ENCODE peak calls at places on chromosomes 1 and 21, in five cellular contexts. Y is K562, Z is WTC11, S is HCT116, W is GM12878. D is an unnamed sample.

GRCh38 chr1:43932786-43933385 is 715 bp upstream of the ARTN start:
- DNase-seq in Y (no peak), Z (no peak), S (no peak), W (no peak), D (no peak)

GRCh38 chr1:47738560-47739182 is 258.5 kb downstream of the TRABD2B start:
- DNase-seq in Y (peak), Z (peak), S (no peak), W (no peak), D (peak)

GRCh38 chr1:15684042-15684461 is at the start of gene PLEKHM2:
- DNase-seq in Y (peak), Z (no peak), S (no peak), W (no peak), D (peak)

GRCh38 chr1:224510880-224511645 is 76.5 kb upstream of the WDR26 start:
- DNase-seq in Y (peak), Z (no peak), S (no peak), W (no peak), D (no peak)

GRCh38 chr1:203038891-203039608 is 12.8 kb downstream of the PPFIA4 start:
- DNase-seq in Y (peak), Z (peak), S (no peak), W (no peak), D (peak)

GRCh38 chr1:234780112-234780511 is 170.1 kb upstream of the IRF2BP2 start:
- DNase-seq in Y (no peak), Z (no peak), S (no peak), W (no peak), D (no peak)

GRCh38 chr1:94258873-94259331 is 21.5 kb upstream of the ARHGAP29 start:
- DNase-seq in Y (no peak), Z (no peak), S (peak), W (no peak), D (no peak)

GRCh38 chr21:37984416-37984815 is 68.2 kb upstream of the KCNJ6 start:
- DNase-seq in Y (no peak), Z (no peak), S (no peak), W (no peak), D (no peak)

GRCh38 chr1:147837845-147838363 is 64.7 kb upstream of the GJA8 start:
- DNase-seq in Y (no peak), Z (no peak), S (no peak), W (no peak), D (no peak)

GRCh38 chr21:31729622-31730343 is 2.1 kb downstream of the SCAF4 start:
- DNase-seq in Y (no peak), Z (no peak), S (no peak), W (no peak), D (no peak)

GRCh38 chr21:38965910-38966504 is 160.3 kb downstream of the ETS2 start:
- DNase-seq in Y (peak), Z (peak), S (no peak), W (no peak), D (no peak)

GRCh38 chr1:117061986-117062415 is 1.9 kb downstream of the TTF2 start:
- DNase-seq in Y (peak), Z (no peak), S (no peak), W (peak), D (no peak)

GRCh38 chr1:219651993-219652392 is 39.1 kb upstream of the ZC3H11B start:
- DNase-seq in Y (no peak), Z (no peak), S (no peak), W (no peak), D (no peak)

GRCh38 chr1:236524142-236524891 is 535 bp downstream of the LGALS8 start:
- DNase-seq in Y (peak), Z (peak), S (peak), W (peak), D (no peak)

GRCh38 chr1:44034423-44034822 is 3.2 kb upstream of the SLC6A9 start:
- DNase-seq in Y (no peak), Z (no peak), S (no peak), W (no peak), D (no peak)

GRCh38 chr1:218467101-218467728 is 122.1 kb downstream of the TGFB2 start:
- DNase-seq in Y (no peak), Z (no peak), S (no peak), W (no peak), D (no peak)

GRCh38 chr1:48115835-48116234 is 106.7 kb upstream of the SLC5A9 start:
- DNase-seq in Y (no peak), Z (no peak), S (no peak), W (no peak), D (no peak)

GRCh38 chr21:32712641-32713040 is 15.2 kb downstream of the SYNJ1 start:
- DNase-seq in Y (no peak), Z (no peak), S (no peak), W (no peak), D (no peak)

GRCh38 chr1:11273595-11274234 is 717 bp downstream of the UBIAD1 start:
- DNase-seq in Y (peak), Z (no peak), S (no peak), W (no peak), D (no peak)

GRCh38 chr1:56435434-56436337 is 143.7 kb downstream of the PLPP3 start:
- DNase-seq in Y (no peak), Z (peak), S (no peak), W (no peak), D (no peak)

GRCh38 chr1:112581530-112582192 is 37.3 kb downstream of the ST7L start:
- DNase-seq in Y (no peak), Z (no peak), S (no peak), W (no peak), D (no peak)

GRCh38 chr1:236041899-236042618 is 22.8 kb downstream of the NID1 start:
- DNase-seq in Y (no peak), Z (no peak), S (no peak), W (no peak), D (no peak)

GRCh38 chr1:57270926-57271698 is 152.7 kb downstream of the DAB1 start:
- DNase-seq in Y (no peak), Z (no peak), S (no peak), W (no peak), D (no peak)

GRCh38 chr1:84402060-84402459 is 3.8 kb downstream of the DNASE2B start:
- DNase-seq in Y (no peak), Z (no peak), S (no peak), W (no peak), D (no peak)

GRCh38 chr1:51634618-51635017 is 17.7 kb downstream of the OSBPL9 start:
- DNase-seq in Y (no peak), Z (no peak), S (no peak), W (peak), D (no peak)

GRCh38 chr1:197984273-197984672 is 67.1 kb downstream of the LHX9 start:
- DNase-seq in Y (no peak), Z (no peak), S (no peak), W (no peak), D (no peak)

GRCh38 chr1:65478379-65479026 is 58.0 kb downstream of the LEPR start:
- DNase-seq in Y (no peak), Z (no peak), S (no peak), W (no peak), D (no peak)
- TF ChIP-seq SP1 in Y (no peak), Z (no peak), S (no peak), W (no peak), D (no peak)

DNA sequence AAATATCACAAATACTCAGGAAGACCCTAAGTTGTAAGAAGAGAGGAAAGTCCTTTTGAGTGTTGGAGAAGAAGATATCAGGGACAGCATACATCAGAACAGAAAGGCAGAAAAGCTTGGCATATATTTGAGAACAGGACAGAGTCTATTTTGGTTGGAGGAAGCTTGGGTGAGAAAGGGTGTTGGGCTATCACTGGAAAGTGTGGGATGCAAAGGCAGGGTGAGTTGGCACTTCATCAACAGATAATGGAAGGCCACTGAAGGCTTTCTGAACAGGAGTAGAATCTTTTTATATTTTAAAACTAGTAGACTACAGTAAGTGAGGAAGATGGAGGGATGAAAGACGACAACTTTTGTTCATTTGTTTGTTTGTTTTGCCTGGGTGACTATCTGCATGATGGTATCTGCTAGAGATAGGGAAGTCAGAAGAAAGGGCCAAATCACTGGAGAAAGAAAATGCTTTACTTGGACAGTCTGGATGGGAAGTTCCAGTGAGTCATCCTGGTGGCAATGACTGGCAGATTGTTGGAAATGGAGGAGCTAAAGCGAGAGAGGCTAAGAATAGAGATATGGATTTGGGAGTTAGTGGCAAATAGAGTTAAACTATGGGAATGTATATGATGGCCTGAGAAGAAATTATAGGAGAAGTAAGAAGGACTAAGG is 33.7 kb upstream of the KCNA2 start:
- DNase-seq in Y (no peak), Z (no peak), S (no peak), W (no peak), D (no peak)
- TF ChIP-seq SP1 in Y (no peak), Z (no peak), S (no peak), W (no peak), D (no peak)

DNA sequence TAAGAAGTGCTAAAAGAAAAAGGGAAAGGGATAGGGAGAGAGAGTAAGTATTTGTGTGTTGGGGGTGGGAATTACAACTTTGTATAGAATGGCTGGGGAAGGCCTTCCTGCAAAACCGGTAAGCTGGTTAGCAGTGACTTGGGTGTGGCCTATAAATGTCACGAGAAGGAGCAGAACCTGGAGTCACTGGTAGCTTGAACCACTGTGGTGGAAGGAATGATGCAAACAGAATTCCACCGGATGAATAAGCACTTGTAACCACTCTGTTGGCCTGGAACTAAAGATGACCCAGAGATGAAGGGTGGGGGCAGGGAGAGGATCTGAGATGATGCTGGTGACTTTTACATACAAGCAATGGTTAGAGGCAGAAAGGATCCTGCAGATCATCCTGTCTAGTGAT is 8.9 kb downstream of the XKR8 start:
- DNase-seq in Y (no peak), Z (no peak), S (peak), W (no peak), D (no peak)
- TF ChIP-seq SP1 in Y (no peak), Z (no peak), S (peak), W (no peak), D (no peak)

GRCh38 chr1:156664046-156664948 is 12.9 kb downstream of the NES start:
- DNase-seq in Y (no peak), Z (no peak), S (no peak), W (no peak), D (no peak)
- TF ChIP-seq SP1 in Y (no peak), Z (no peak), S (no peak), W (no peak), D (no peak)

GRCh38 chr1:67677408-67677807 is 7.6 kb upstream of the GADD45A start:
- DNase-seq in Y (no peak), Z (no peak), S (no peak), W (no peak), D (no peak)
- TF ChIP-seq SP1 in Y (no peak), Z (no peak), S (no peak), W (no peak), D (no peak)

GRCh38 chr1:153928245-153928644 is 5.5 kb upstream of the GATAD2B start:
- DNase-seq in Y (no peak), Z (no peak), S (no peak), W (no peak), D (no peak)

GRCh38 chr1:153932071-153932592 is 9.4 kb upstream of the GATAD2B start:
- DNase-seq in Y (no peak), Z (no peak), S (no peak), W (no peak), D (no peak)

GRCh38 chr1:153928776-153929432 is 6.1 kb upstream of the GATAD2B start:
- DNase-seq in Y (no peak), Z (no peak), S (no peak), W (no peak), D (no peak)

GRCh38 chr1:153929981-153930948 is 7.5 kb upstream of the GATAD2B start:
- DNase-seq in Y (no peak), Z (no peak), S (no peak), W (no peak), D (no peak)

GRCh38 chr1:153929433-153929825 is 6.7 kb upstream of the GATAD2B start:
- DNase-seq in Y (no peak), Z (no peak), S (no peak), W (no peak), D (no peak)
- TF ChIP-seq SP1 in Y (no peak), Z (no peak), S (no peak), W (no peak), D (no peak)

GRCh38 chr1:17686258-17686657 is 68.9 kb upstream of the ACTL8 start:
- DNase-seq in Y (no peak), Z (no peak), S (no peak), W (no peak), D (no peak)

GRCh38 chr1:17692645-17693044 is 62.5 kb upstream of the ACTL8 start:
- DNase-seq in Y (no peak), Z (no peak), S (no peak), W (no peak), D (no peak)

GRCh38 chr1:17688217-17688810 is 66.8 kb upstream of the ACTL8 start:
- DNase-seq in Y (no peak), Z (no peak), S (no peak), W (no peak), D (no peak)

GRCh38 chr1:17687125-17687524 is 68.0 kb upstream of the ACTL8 start:
- DNase-seq in Y (no peak), Z (no peak), S (no peak), W (no peak), D (no peak)

DNA sequence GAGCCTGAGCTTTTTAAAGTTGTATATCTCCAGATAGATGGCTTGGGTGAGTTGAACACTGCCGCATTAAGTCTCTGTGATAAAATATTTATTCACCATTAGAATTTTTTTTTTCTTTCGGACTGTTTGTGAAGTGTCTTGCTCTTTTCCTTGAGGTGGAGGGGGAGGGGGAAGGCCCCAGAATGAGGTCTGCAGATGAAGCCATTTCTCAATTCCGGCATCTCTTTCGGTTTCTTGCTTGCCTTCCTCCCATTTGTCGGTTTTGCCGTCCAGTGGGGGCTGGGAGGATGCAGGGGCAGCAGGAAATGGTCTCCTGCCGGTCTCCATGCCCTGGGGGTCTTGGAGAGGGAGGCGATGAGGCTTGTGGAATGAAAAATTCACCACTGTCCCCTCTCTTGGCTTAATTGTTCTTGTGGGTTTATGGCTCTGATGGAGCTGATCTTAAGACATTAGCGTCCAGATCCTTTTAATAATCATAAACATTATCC is 63.9 kb upstream of the ACTL8 start:
- DNase-seq in Y (no peak), Z (no peak), S (no peak), W (no peak), D (no peak)
- TF ChIP-seq SP1 in Y (no peak), Z (no peak), S (no peak), W (no peak), D (no peak)

DNA sequence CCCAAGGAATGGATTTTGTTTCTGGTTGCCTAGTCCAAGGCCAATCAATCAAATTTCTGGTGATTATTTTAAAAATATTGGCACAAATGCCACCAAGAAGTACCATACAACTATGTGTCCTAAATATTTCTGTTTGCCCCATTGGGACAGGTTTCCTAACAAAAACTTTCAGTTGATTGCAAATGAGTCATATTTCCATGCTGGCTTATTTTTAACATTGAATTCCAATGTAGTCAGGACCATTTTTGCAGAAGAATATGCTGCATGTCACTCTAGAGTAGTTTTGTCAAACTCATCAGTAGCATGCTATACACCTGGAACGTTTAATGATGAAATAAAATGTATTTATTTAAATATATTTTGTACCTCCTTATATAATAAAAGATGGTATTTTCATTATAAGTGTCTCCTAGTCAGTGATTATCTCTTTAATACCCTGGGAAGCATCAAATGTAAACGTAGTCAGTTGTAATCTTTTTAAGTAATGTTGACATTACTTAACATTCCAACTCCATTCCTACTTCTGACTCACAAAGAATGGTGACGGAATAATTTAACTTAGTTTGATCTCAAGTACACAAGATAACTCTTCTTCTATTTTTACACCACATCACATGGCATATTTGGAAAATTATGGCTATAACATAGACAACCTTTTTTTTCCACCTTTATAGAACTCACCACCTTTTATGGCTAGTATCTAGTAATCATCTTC is 39.0 kb upstream of the USH2A start:
- DNase-seq in Y (no peak), Z (no peak), S (no peak), W (no peak), D (no peak)
- TF ChIP-seq SP1 in Y (no peak), Z (no peak), S (no peak), W (no peak), D (no peak)

GRCh38 chr1:63951076-63951946 is 177.5 kb downstream of the ROR1 start:
- DNase-seq in Y (no peak), Z (no peak), S (no peak), W (no peak), D (no peak)

GRCh38 chr1:63958556-63958955 is 184.7 kb downstream of the ROR1 start:
- DNase-seq in Y (no peak), Z (no peak), S (no peak), W (no peak), D (no peak)

GRCh38 chr1:63954187-63954586 is 180.4 kb downstream of the ROR1 start:
- DNase-seq in Y (no peak), Z (no peak), S (no peak), W (no peak), D (no peak)

GRCh38 chr1:63960326-63960725 is 186.5 kb downstream of the ROR1 start:
- DNase-seq in Y (no peak), Z (no peak), S (no peak), W (no peak), D (no peak)

DNA sequence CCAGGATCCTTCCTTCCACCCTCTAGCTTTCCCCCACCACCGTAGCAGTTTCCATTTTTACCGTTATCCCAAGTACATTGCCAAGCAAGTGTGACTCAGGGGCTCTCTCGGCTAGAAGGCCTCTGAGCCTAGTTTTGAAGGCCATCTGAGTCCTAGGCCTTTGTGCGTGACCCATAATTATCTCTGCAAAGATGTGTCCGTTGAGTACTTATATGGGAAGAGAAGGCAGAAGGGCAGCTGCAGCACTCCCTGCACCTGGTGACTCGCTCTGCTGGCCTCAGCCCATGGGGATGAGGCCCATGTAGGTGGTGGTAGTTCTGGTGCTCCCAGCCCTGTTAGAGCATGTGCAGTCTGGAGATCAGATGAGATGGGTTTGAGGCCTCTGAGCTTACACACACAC is 181.9 kb downstream of the ROR1 start:
- DNase-seq in Y (no peak), Z (no peak), S (no peak), W (no peak), D (no peak)
- TF ChIP-seq SP1 in Y (no peak), Z (no peak), S (no peak), W (no peak), D (no peak)

GRCh38 chr21:36890086-36890485 is 76.4 kb downstream of the HLCS start:
- DNase-seq in Y (no peak), Z (no peak), S (no peak), W (no peak), D (no peak)

GRCh38 chr21:36891123-36891522 is 75.3 kb downstream of the HLCS start:
- DNase-seq in Y (no peak), Z (no peak), S (no peak), W (no peak), D (no peak)

GRCh38 chr21:36889401-36889800 is 77.1 kb downstream of the HLCS start:
- DNase-seq in Y (no peak), Z (no peak), S (no peak), W (no peak), D (no peak)

GRCh38 chr21:36887983-36888382 is 78.5 kb downstream of the HLCS start:
- DNase-seq in Y (no peak), Z (no peak), S (no peak), W (no peak), D (no peak)

DNA sequence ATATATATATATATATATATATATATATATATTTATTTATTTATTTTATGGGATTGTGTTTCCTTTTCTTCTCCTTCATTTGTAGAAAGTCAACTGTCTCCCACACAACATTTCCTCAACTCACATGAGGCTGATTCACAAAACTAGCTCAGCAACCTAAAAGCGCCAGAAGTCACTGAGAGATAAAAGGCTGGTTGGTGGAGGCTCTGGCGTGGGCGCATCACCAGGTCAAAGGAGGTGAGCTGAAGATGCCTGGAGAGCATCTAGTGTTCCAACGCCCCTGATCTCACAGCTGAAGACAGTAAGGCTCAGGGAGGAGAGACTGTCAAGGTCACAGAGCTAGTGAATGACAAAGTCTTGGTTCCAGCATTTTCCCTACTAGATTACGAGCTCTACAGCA is 78.0 kb downstream of the HLCS start:
- DNase-seq in Y (peak), Z (no peak), S (no peak), W (no peak), D (no peak)
- TF ChIP-seq SP1 in Y (no peak), Z (no peak), S (no peak), W (no peak), D (no peak)

D was measured in HEK293T.